ENCODE peak calls at places on chromosomes 3 and 15, in nine cellular contexts. One of them, this sample, is unnamed.

GRCh38 chr3:30231277-30232141 is 374.9 kb upstream of the TGFBR2 start:
- DNase-seq in activated CD8-positive, alpha-beta T cell treated with anti-CD3 and anti-CD28 coated beads for 36 hours: no peak
- DNase-seq in NCI-H2029 treated with DMSO at 0.1 percent for 48 hours: no peak
- DNase-seq in activated T-cell treated with anti-CD3 and anti-CD28 coated beads for 1 hour: no peak
- DNase-seq in GDM1: no peak
- DNase-seq in GM23338: no peak
- DNase-seq in B cell: no peak
- DNase-seq in AG08396: peak; percentile 7
- DNase-seq in occipital lobe: no peak
- DNase-seq in this sample: no peak

GRCh38 chr3:194300392-194300758 is 50.8 kb downstream of the CPN2 start:
- DNase-seq in activated CD8-positive, alpha-beta T cell treated with anti-CD3 and anti-CD28 coated beads for 36 hours: no peak
- DNase-seq in NCI-H2029 treated with DMSO at 0.1 percent for 48 hours: no peak
- DNase-seq in activated T-cell treated with anti-CD3 and anti-CD28 coated beads for 1 hour: no peak
- DNase-seq in GDM1: no peak
- DNase-seq in GM23338: peak; percentile 93
- DNase-seq in B cell: no peak
- DNase-seq in AG08396: no peak
- DNase-seq in occipital lobe: no peak
- DNase-seq in this sample: no peak

GRCh38 chr3:140434261-140434905 is 243.5 kb upstream of the TRIM42 start:
- DNase-seq in activated CD8-positive, alpha-beta T cell treated with anti-CD3 and anti-CD28 coated beads for 36 hours: no peak
- DNase-seq in NCI-H2029 treated with DMSO at 0.1 percent for 48 hours: no peak
- DNase-seq in activated T-cell treated with anti-CD3 and anti-CD28 coated beads for 1 hour: no peak
- DNase-seq in GDM1: no peak
- DNase-seq in GM23338: no peak
- DNase-seq in B cell: no peak
- DNase-seq in AG08396: no peak
- DNase-seq in occipital lobe: no peak
- DNase-seq in this sample: no peak

GRCh38 chr3:75192065-75192658 is 472.0 kb upstream of the FRG2C start:
- DNase-seq in activated CD8-positive, alpha-beta T cell treated with anti-CD3 and anti-CD28 coated beads for 36 hours: peak; percentile 59
- DNase-seq in NCI-H2029 treated with DMSO at 0.1 percent for 48 hours: no peak
- DNase-seq in activated T-cell treated with anti-CD3 and anti-CD28 coated beads for 1 hour: peak; percentile 23
- DNase-seq in GDM1: peak; percentile 8
- DNase-seq in GM23338: peak; percentile 73
- DNase-seq in B cell: peak; percentile 33
- DNase-seq in AG08396: peak; percentile 41
- DNase-seq in occipital lobe: no peak
- DNase-seq in this sample: peak; percentile 35

GRCh38 chr3:55330756-55331155 is 156.3 kb downstream of the WNT5A start:
- DNase-seq in activated CD8-positive, alpha-beta T cell treated with anti-CD3 and anti-CD28 coated beads for 36 hours: no peak
- DNase-seq in NCI-H2029 treated with DMSO at 0.1 percent for 48 hours: no peak
- DNase-seq in activated T-cell treated with anti-CD3 and anti-CD28 coated beads for 1 hour: no peak
- DNase-seq in GDM1: no peak
- DNase-seq in GM23338: no peak
- DNase-seq in B cell: no peak
- DNase-seq in AG08396: no peak
- DNase-seq in occipital lobe: no peak
- DNase-seq in this sample: no peak

GRCh38 chr3:184592411-184593200 is 31.0 kb downstream of the EPHB3 start:
- DNase-seq in activated CD8-positive, alpha-beta T cell treated with anti-CD3 and anti-CD28 coated beads for 36 hours: no peak
- DNase-seq in NCI-H2029 treated with DMSO at 0.1 percent for 48 hours: no peak
- DNase-seq in activated T-cell treated with anti-CD3 and anti-CD28 coated beads for 1 hour: no peak
- DNase-seq in GDM1: no peak
- DNase-seq in GM23338: no peak
- DNase-seq in B cell: no peak
- DNase-seq in AG08396: no peak
- DNase-seq in occipital lobe: no peak
- DNase-seq in this sample: no peak

GRCh38 chr15:100866386-100867330 is 13.0 kb upstream of the ALDH1A3 start:
- DNase-seq in activated CD8-positive, alpha-beta T cell treated with anti-CD3 and anti-CD28 coated beads for 36 hours: no peak
- DNase-seq in NCI-H2029 treated with DMSO at 0.1 percent for 48 hours: no peak
- DNase-seq in activated T-cell treated with anti-CD3 and anti-CD28 coated beads for 1 hour: no peak
- DNase-seq in GDM1: no peak
- DNase-seq in GM23338: no peak
- DNase-seq in B cell: no peak
- DNase-seq in AG08396: no peak
- DNase-seq in occipital lobe: no peak
- DNase-seq in this sample: no peak

GRCh38 chr15:27967541-27967940 is 131.6 kb downstream of the OCA2 start:
- DNase-seq in activated CD8-positive, alpha-beta T cell treated with anti-CD3 and anti-CD28 coated beads for 36 hours: no peak
- DNase-seq in NCI-H2029 treated with DMSO at 0.1 percent for 48 hours: no peak
- DNase-seq in activated T-cell treated with anti-CD3 and anti-CD28 coated beads for 1 hour: no peak
- DNase-seq in GDM1: no peak
- DNase-seq in GM23338: no peak
- DNase-seq in B cell: no peak
- DNase-seq in AG08396: no peak
- DNase-seq in occipital lobe: no peak
- DNase-seq in this sample: no peak

GRCh38 chr3:98623572-98624280 is 30.3 kb upstream of the CPOX start:
- DNase-seq in activated CD8-positive, alpha-beta T cell treated with anti-CD3 and anti-CD28 coated beads for 36 hours: no peak
- DNase-seq in NCI-H2029 treated with DMSO at 0.1 percent for 48 hours: no peak
- DNase-seq in activated T-cell treated with anti-CD3 and anti-CD28 coated beads for 1 hour: no peak
- DNase-seq in GDM1: no peak
- DNase-seq in GM23338: peak; percentile 42
- DNase-seq in B cell: no peak
- DNase-seq in AG08396: no peak
- DNase-seq in occipital lobe: no peak
- DNase-seq in this sample: no peak

GRCh38 chr3:57135964-57136363 is 29.2 kb downstream of the IL17RD start:
- DNase-seq in activated CD8-positive, alpha-beta T cell treated with anti-CD3 and anti-CD28 coated beads for 36 hours: no peak
- DNase-seq in NCI-H2029 treated with DMSO at 0.1 percent for 48 hours: no peak
- DNase-seq in activated T-cell treated with anti-CD3 and anti-CD28 coated beads for 1 hour: no peak
- DNase-seq in GDM1: no peak
- DNase-seq in GM23338: no peak
- DNase-seq in B cell: no peak
- DNase-seq in AG08396: no peak
- DNase-seq in occipital lobe: no peak
- DNase-seq in this sample: no peak

GRCh38 chr3:128374746-128375445 is 91.8 kb downstream of the DNAJB8 start:
- DNase-seq in activated CD8-positive, alpha-beta T cell treated with anti-CD3 and anti-CD28 coated beads for 36 hours: no peak
- DNase-seq in NCI-H2029 treated with DMSO at 0.1 percent for 48 hours: no peak
- DNase-seq in activated T-cell treated with anti-CD3 and anti-CD28 coated beads for 1 hour: no peak
- DNase-seq in GDM1: no peak
- DNase-seq in GM23338: no peak
- DNase-seq in B cell: peak; percentile 32
- DNase-seq in AG08396: no peak
- DNase-seq in occipital lobe: no peak
- DNase-seq in this sample: no peak

GRCh38 chr15:90230071-90230494 is 3.7 kb downstream of the CIB1 start:
- DNase-seq in activated CD8-positive, alpha-beta T cell treated with anti-CD3 and anti-CD28 coated beads for 36 hours: no peak
- DNase-seq in NCI-H2029 treated with DMSO at 0.1 percent for 48 hours: no peak
- DNase-seq in activated T-cell treated with anti-CD3 and anti-CD28 coated beads for 1 hour: no peak
- DNase-seq in GDM1: no peak
- DNase-seq in GM23338: no peak
- DNase-seq in B cell: no peak
- DNase-seq in AG08396: no peak
- DNase-seq in occipital lobe: no peak
- DNase-seq in this sample: no peak

GRCh38 chr3:124453221-124453620 is 277.0 kb upstream of the UMPS start:
- DNase-seq in activated CD8-positive, alpha-beta T cell treated with anti-CD3 and anti-CD28 coated beads for 36 hours: no peak
- DNase-seq in NCI-H2029 treated with DMSO at 0.1 percent for 48 hours: no peak
- DNase-seq in activated T-cell treated with anti-CD3 and anti-CD28 coated beads for 1 hour: no peak
- DNase-seq in GDM1: no peak
- DNase-seq in GM23338: peak; percentile 15
- DNase-seq in B cell: no peak
- DNase-seq in AG08396: no peak
- DNase-seq in occipital lobe: no peak
- DNase-seq in this sample: no peak

GRCh38 chr3:168288511-168289268 is 193.0 kb upstream of the GOLIM4 start:
- DNase-seq in activated CD8-positive, alpha-beta T cell treated with anti-CD3 and anti-CD28 coated beads for 36 hours: no peak
- DNase-seq in NCI-H2029 treated with DMSO at 0.1 percent for 48 hours: no peak
- DNase-seq in activated T-cell treated with anti-CD3 and anti-CD28 coated beads for 1 hour: no peak
- DNase-seq in GDM1: no peak
- DNase-seq in GM23338: peak; percentile 14
- DNase-seq in B cell: no peak
- DNase-seq in AG08396: no peak
- DNase-seq in occipital lobe: no peak
- DNase-seq in this sample: no peak

GRCh38 chr15:82624008-82624407 is 23.2 kb downstream of the CPEB1 start:
- DNase-seq in activated CD8-positive, alpha-beta T cell treated with anti-CD3 and anti-CD28 coated beads for 36 hours: no peak
- DNase-seq in NCI-H2029 treated with DMSO at 0.1 percent for 48 hours: no peak
- DNase-seq in activated T-cell treated with anti-CD3 and anti-CD28 coated beads for 1 hour: no peak
- DNase-seq in GDM1: no peak
- DNase-seq in GM23338: no peak
- DNase-seq in B cell: no peak
- DNase-seq in AG08396: peak; percentile 63
- DNase-seq in occipital lobe: no peak
- DNase-seq in this sample: no peak

GRCh38 chr3:139797724-139798343 is 120.1 kb upstream of the NMNAT3 start:
- DNase-seq in activated CD8-positive, alpha-beta T cell treated with anti-CD3 and anti-CD28 coated beads for 36 hours: peak; percentile 33
- DNase-seq in NCI-H2029 treated with DMSO at 0.1 percent for 48 hours: no peak
- DNase-seq in activated T-cell treated with anti-CD3 and anti-CD28 coated beads for 1 hour: no peak
- DNase-seq in GDM1: no peak
- DNase-seq in GM23338: peak; percentile 74
- DNase-seq in B cell: no peak
- DNase-seq in AG08396: peak; percentile 18
- DNase-seq in occipital lobe: no peak
- DNase-seq in this sample: no peak

GRCh38 chr15:99019558-99020540 is 12.3 kb upstream of the PGPEP1L start:
- DNase-seq in activated CD8-positive, alpha-beta T cell treated with anti-CD3 and anti-CD28 coated beads for 36 hours: no peak
- DNase-seq in NCI-H2029 treated with DMSO at 0.1 percent for 48 hours: no peak
- DNase-seq in activated T-cell treated with anti-CD3 and anti-CD28 coated beads for 1 hour: no peak
- DNase-seq in GDM1: no peak
- DNase-seq in GM23338: no peak
- DNase-seq in B cell: no peak
- DNase-seq in AG08396: no peak
- DNase-seq in occipital lobe: no peak
- DNase-seq in this sample: no peak

GRCh38 chr3:54127499-54128056 is 5.2 kb downstream of the CACNA2D3 start:
- DNase-seq in activated CD8-positive, alpha-beta T cell treated with anti-CD3 and anti-CD28 coated beads for 36 hours: no peak
- DNase-seq in NCI-H2029 treated with DMSO at 0.1 percent for 48 hours: no peak
- DNase-seq in activated T-cell treated with anti-CD3 and anti-CD28 coated beads for 1 hour: no peak
- DNase-seq in GDM1: no peak
- DNase-seq in GM23338: no peak
- DNase-seq in B cell: no peak
- DNase-seq in AG08396: no peak
- DNase-seq in occipital lobe: no peak
- DNase-seq in this sample: no peak

GRCh38 chr15:58980351-58980939 is 7.0 kb upstream of the RNF111 start:
- DNase-seq in activated CD8-positive, alpha-beta T cell treated with anti-CD3 and anti-CD28 coated beads for 36 hours: no peak
- DNase-seq in NCI-H2029 treated with DMSO at 0.1 percent for 48 hours: peak; percentile 5
- DNase-seq in activated T-cell treated with anti-CD3 and anti-CD28 coated beads for 1 hour: no peak
- DNase-seq in GDM1: peak; percentile 21
- DNase-seq in GM23338: peak; percentile 52
- DNase-seq in B cell: peak; percentile 52
- DNase-seq in AG08396: no peak
- DNase-seq in occipital lobe: no peak
- DNase-seq in this sample: no peak

GRCh38 chr3:162354343-162354742 is 857.7 kb downstream of the OTOL1 start:
- DNase-seq in activated CD8-positive, alpha-beta T cell treated with anti-CD3 and anti-CD28 coated beads for 36 hours: no peak
- DNase-seq in NCI-H2029 treated with DMSO at 0.1 percent for 48 hours: no peak
- DNase-seq in activated T-cell treated with anti-CD3 and anti-CD28 coated beads for 1 hour: no peak
- DNase-seq in GDM1: no peak
- DNase-seq in GM23338: peak; percentile 10
- DNase-seq in B cell: no peak
- DNase-seq in AG08396: no peak
- DNase-seq in occipital lobe: no peak
- DNase-seq in this sample: no peak

This sample was measured in CD4-positive, alpha-beta T cell.